ENCODE peak calls at places on chromosomes 13 and 19, in five cellular contexts. W is non-pigmented ciliary epithelial cell, U is stromal cell of bone marrow, L is DMS153, N is ELR. R is an unnamed sample.

GRCh38 chr13:41352935-41353801 is 42.1 kb downstream of the NAA16 start:
- DNase-seq in W (no peak), U (peak), L (peak), N (peak), R (peak)

GRCh38 chr13:49664606-49665005 is 26.7 kb downstream of the EBPL start:
- DNase-seq in W (no peak), U (no peak), L (no peak), N (no peak), R (no peak)

GRCh38 chr13:21050288-21051197 is 10.8 kb downstream of the LATS2 start:
- DNase-seq in W (no peak), U (no peak), L (no peak), N (peak), R (no peak)

GRCh38 chr19:58095328-58095727 is 2.7 kb downstream of the ZSCAN18 start:
- DNase-seq in W (no peak), U (no peak), L (no peak), N (no peak), R (no peak)

GRCh38 chr19:11848594-11849263 is at the start of gene ZNF439:
- DNase-seq in W (peak), U (peak), L (peak), N (peak), R (peak)

GRCh38 chr19:54209748-54210494 is 9.3 kb downstream of the RPS9 start:
- DNase-seq in W (peak), U (peak), L (peak), N (peak), R (peak)

GRCh38 chr19:14432817-14433453 is at the start of gene PKN1:
- DNase-seq in W (no peak), U (no peak), L (peak), N (peak), R (peak)

GRCh38 chr13:54687173-54687572 is 1658.6 kb downstream of the OLFM4 start:
- DNase-seq in W (no peak), U (no peak), L (no peak), N (no peak), R (peak)